ENCODE peak calls at places on chromosomes 5 and 9, in nine cellular contexts. One of them, this sample, is unnamed.

GRCh38 chr9:76603448-76603895 is 144.5 kb downstream of the GCNT1 start:
- DNase-seq in neuronal stem cell: no peak
- DNase-seq in neural crest cell: no peak
- DNase-seq in nucleus accumbens: no peak
- DNase-seq in lower lobe of right lung: no peak
- DNase-seq in HT1080: no peak
- DNase-seq in heart right ventricle: peak
- DNase-seq in upper lobe of right lung: no peak
- DNase-seq in OCI-LY7: no peak
- DNase-seq in this sample: no peak

GRCh38 chr9:88992556-88992955 is 1.3 kb downstream of the S1PR3 start:
- DNase-seq in lower lobe of right lung: no peak
- DNase-seq in neuronal stem cell: no peak
- DNase-seq in upper lobe of right lung: no peak
- DNase-seq in heart right ventricle: no peak
- DNase-seq in neural crest cell: no peak
- DNase-seq in OCI-LY7: no peak
- DNase-seq in nucleus accumbens: no peak
- DNase-seq in HT1080: no peak
- DNase-seq in this sample: no peak

GRCh38 chr5:53642006-53642405 is 81.6 kb downstream of the NDUFS4 start:
- DNase-seq in lower lobe of right lung: no peak
- DNase-seq in heart right ventricle: no peak
- DNase-seq in neural crest cell: no peak
- DNase-seq in HT1080: peak
- DNase-seq in neuronal stem cell: no peak
- DNase-seq in OCI-LY7: peak
- DNase-seq in upper lobe of right lung: no peak
- DNase-seq in nucleus accumbens: no peak
- DNase-seq in this sample: no peak

GRCh38 chr5:134209477-134210240 is 16.2 kb downstream of the PPP2CA start:
- DNase-seq in upper lobe of right lung: no peak
- DNase-seq in neural crest cell: no peak
- DNase-seq in heart right ventricle: peak
- DNase-seq in OCI-LY7: no peak
- DNase-seq in HT1080: no peak
- DNase-seq in lower lobe of right lung: no peak
- DNase-seq in nucleus accumbens: no peak
- DNase-seq in neuronal stem cell: no peak
- DNase-seq in this sample: no peak

GRCh38 chr5:102762095-102762534 is 7.0 kb downstream of the PAM start:
- DNase-seq in upper lobe of right lung: no peak
- DNase-seq in neural crest cell: no peak
- DNase-seq in OCI-LY7: no peak
- DNase-seq in heart right ventricle: no peak
- DNase-seq in HT1080: peak
- DNase-seq in lower lobe of right lung: no peak
- DNase-seq in nucleus accumbens: no peak
- DNase-seq in neuronal stem cell: no peak
- DNase-seq in this sample: no peak

GRCh38 chr9:107388890-107389289 is 100.7 kb downstream of the KLF4 start:
- DNase-seq in neuronal stem cell: no peak
- DNase-seq in neural crest cell: no peak
- DNase-seq in lower lobe of right lung: no peak
- DNase-seq in OCI-LY7: no peak
- DNase-seq in HT1080: no peak
- DNase-seq in nucleus accumbens: no peak
- DNase-seq in heart right ventricle: peak
- DNase-seq in upper lobe of right lung: no peak
- DNase-seq in this sample: no peak

GRCh38 chr9:95268681-95269080 is 48.8 kb downstream of the FANCC start:
- DNase-seq in heart right ventricle: peak
- DNase-seq in nucleus accumbens: no peak
- DNase-seq in neural crest cell: no peak
- DNase-seq in lower lobe of right lung: no peak
- DNase-seq in neuronal stem cell: no peak
- DNase-seq in upper lobe of right lung: no peak
- DNase-seq in OCI-LY7: peak
- DNase-seq in HT1080: peak
- DNase-seq in this sample: no peak

GRCh38 chr9:82593436-82593835 is 469.5 kb downstream of the RASEF start:
- DNase-seq in lower lobe of right lung: no peak
- DNase-seq in neuronal stem cell: no peak
- DNase-seq in OCI-LY7: no peak
- DNase-seq in HT1080: no peak
- DNase-seq in upper lobe of right lung: no peak
- DNase-seq in neural crest cell: no peak
- DNase-seq in nucleus accumbens: no peak
- DNase-seq in heart right ventricle: no peak
- DNase-seq in this sample: no peak

GRCh38 chr9:134491436-134491835 is 150.2 kb upstream of the COL5A1 start:
- DNase-seq in neural crest cell: no peak
- DNase-seq in HT1080: no peak
- DNase-seq in OCI-LY7: no peak
- DNase-seq in nucleus accumbens: no peak
- DNase-seq in heart right ventricle: no peak
- DNase-seq in upper lobe of right lung: no peak
- DNase-seq in neuronal stem cell: no peak
- DNase-seq in lower lobe of right lung: no peak
- DNase-seq in this sample: no peak

GRCh38 chr9:93108301-93109041 is 12.5 kb downstream of the CARD19 start:
- DNase-seq in HT1080: no peak
- DNase-seq in heart right ventricle: no peak
- DNase-seq in neuronal stem cell: no peak
- DNase-seq in lower lobe of right lung: peak
- DNase-seq in OCI-LY7: peak
- DNase-seq in upper lobe of right lung: peak
- DNase-seq in neural crest cell: no peak
- DNase-seq in nucleus accumbens: no peak
- DNase-seq in this sample: peak

GRCh38 chr5:27450607-27451006 is 412.2 kb upstream of the CDH9 start:
- DNase-seq in neural crest cell: no peak
- DNase-seq in HT1080: peak
- DNase-seq in heart right ventricle: no peak
- DNase-seq in OCI-LY7: no peak
- DNase-seq in upper lobe of right lung: no peak
- DNase-seq in nucleus accumbens: no peak
- DNase-seq in neuronal stem cell: no peak
- DNase-seq in lower lobe of right lung: no peak
- DNase-seq in this sample: no peak

GRCh38 chr9:126650830-126651341 is 37.2 kb downstream of the LMX1B start:
- DNase-seq in HT1080: no peak
- DNase-seq in nucleus accumbens: no peak
- DNase-seq in upper lobe of right lung: no peak
- DNase-seq in OCI-LY7: no peak
- DNase-seq in lower lobe of right lung: no peak
- DNase-seq in heart right ventricle: no peak
- DNase-seq in neuronal stem cell: no peak
- DNase-seq in neural crest cell: no peak
- DNase-seq in this sample: no peak

GRCh38 chr9:32351845-32352244 is 32.6 kb upstream of the ACO1 start:
- DNase-seq in heart right ventricle: no peak
- DNase-seq in neural crest cell: no peak
- DNase-seq in lower lobe of right lung: no peak
- DNase-seq in nucleus accumbens: no peak
- DNase-seq in OCI-LY7: peak
- DNase-seq in upper lobe of right lung: no peak
- DNase-seq in neuronal stem cell: no peak
- DNase-seq in HT1080: peak
- DNase-seq in this sample: no peak

GRCh38 chr9:134551657-134552348 is 89.8 kb upstream of the COL5A1 start:
- DNase-seq in neuronal stem cell: no peak
- DNase-seq in upper lobe of right lung: no peak
- DNase-seq in lower lobe of right lung: peak
- DNase-seq in neural crest cell: no peak
- DNase-seq in HT1080: peak
- DNase-seq in heart right ventricle: no peak
- DNase-seq in OCI-LY7: no peak
- DNase-seq in nucleus accumbens: no peak
- DNase-seq in this sample: peak

GRCh38 chr9:87670572-87671264 is 55.2 kb upstream of the CTSL start:
- DNase-seq in neuronal stem cell: no peak
- DNase-seq in upper lobe of right lung: no peak
- DNase-seq in lower lobe of right lung: no peak
- DNase-seq in OCI-LY7: no peak
- DNase-seq in nucleus accumbens: no peak
- DNase-seq in HT1080: no peak
- DNase-seq in neural crest cell: no peak
- DNase-seq in heart right ventricle: no peak
- DNase-seq in this sample: no peak

GRCh38 chr5:137565450-137565849 is 66.3 kb upstream of the SPOCK1 start:
- DNase-seq in heart right ventricle: no peak
- DNase-seq in neuronal stem cell: no peak
- DNase-seq in OCI-LY7: no peak
- DNase-seq in lower lobe of right lung: no peak
- DNase-seq in nucleus accumbens: no peak
- DNase-seq in HT1080: no peak
- DNase-seq in neural crest cell: no peak
- DNase-seq in upper lobe of right lung: no peak
- DNase-seq in this sample: no peak

GRCh38 chr5:89028579-89029272 is 145.7 kb upstream of the MEF2C start:
- DNase-seq in lower lobe of right lung: no peak
- DNase-seq in upper lobe of right lung: no peak
- DNase-seq in nucleus accumbens: no peak
- DNase-seq in neural crest cell: no peak
- DNase-seq in OCI-LY7: no peak
- DNase-seq in neuronal stem cell: no peak
- DNase-seq in HT1080: peak
- DNase-seq in heart right ventricle: no peak
- DNase-seq in this sample: no peak

GRCh38 chr9:124427281-124427680 is 12.0 kb upstream of the PSMB7 start:
- DNase-seq in neuronal stem cell: no peak
- DNase-seq in OCI-LY7: no peak
- DNase-seq in lower lobe of right lung: no peak
- DNase-seq in nucleus accumbens: no peak
- DNase-seq in HT1080: no peak
- DNase-seq in neural crest cell: no peak
- DNase-seq in heart right ventricle: no peak
- DNase-seq in upper lobe of right lung: no peak
- DNase-seq in this sample: no peak

GRCh38 chr5:31630931-31631330 is 8.0 kb upstream of the PDZD2 start:
- DNase-seq in OCI-LY7: no peak
- DNase-seq in HT1080: no peak
- DNase-seq in heart right ventricle: peak
- DNase-seq in lower lobe of right lung: no peak
- DNase-seq in nucleus accumbens: no peak
- DNase-seq in neural crest cell: no peak
- DNase-seq in neuronal stem cell: no peak
- DNase-seq in upper lobe of right lung: no peak
- DNase-seq in this sample: no peak

GRCh38 chr5:149426931-149427330 is 47.8 kb upstream of the IL17B start:
- DNase-seq in OCI-LY7: no peak
- DNase-seq in heart right ventricle: no peak
- DNase-seq in neuronal stem cell: no peak
- DNase-seq in upper lobe of right lung: no peak
- DNase-seq in neural crest cell: no peak
- DNase-seq in HT1080: peak
- DNase-seq in lower lobe of right lung: no peak
- DNase-seq in nucleus accumbens: no peak
- DNase-seq in this sample: no peak

GRCh38 chr5:35830587-35830986 is 26.1 kb upstream of the IL7R start:
- DNase-seq in upper lobe of right lung: no peak
- DNase-seq in lower lobe of right lung: no peak
- DNase-seq in nucleus accumbens: no peak
- DNase-seq in OCI-LY7: no peak
- DNase-seq in neuronal stem cell: no peak
- DNase-seq in HT1080: no peak
- DNase-seq in heart right ventricle: no peak
- DNase-seq in neural crest cell: no peak
- DNase-seq in this sample: no peak

GRCh38 chr9:113963017-113963620 is 87.0 kb downstream of the ZNF618 start:
- DNase-seq in heart right ventricle: no peak
- DNase-seq in neural crest cell: peak
- DNase-seq in HT1080: peak
- DNase-seq in OCI-LY7: peak
- DNase-seq in lower lobe of right lung: peak
- DNase-seq in nucleus accumbens: peak
- DNase-seq in upper lobe of right lung: no peak
- DNase-seq in neuronal stem cell: peak
- DNase-seq in this sample: no peak